ENCODE peak calls at places on chromosomes 7 and 10, in six cellular contexts. One of them, this sample, is unnamed.

GRCh38 chr7:122736183-122736582 is 33.5 kb upstream of the RNF148 start:
- DNase-seq in HepG2: no peak
- DNase-seq in A549: no peak
- DNase-seq in GM12878: no peak
- DNase-seq in endothelial cell of umbilical vein: no peak
- DNase-seq in K562: no peak
- DNase-seq in this sample: no peak

GRCh38 chr10:91389636-91390512 is 20.3 kb upstream of the HECTD2 start:
- DNase-seq in HepG2: peak; percentile 54
- DNase-seq in A549: peak; percentile 16
- DNase-seq in GM12878: no peak
- DNase-seq in endothelial cell of umbilical vein: peak; percentile 64
- DNase-seq in K562: peak; percentile 15
- DNase-seq in this sample: peak; percentile 67

GRCh38 chr7:83161186-83161585 is 1.5 kb downstream of the PCLO start:
- DNase-seq in HepG2: no peak
- DNase-seq in A549: no peak
- DNase-seq in GM12878: no peak
- DNase-seq in endothelial cell of umbilical vein: peak; percentile 6
- DNase-seq in K562: no peak
- DNase-seq in this sample: no peak

GRCh38 chr10:560314-560992 is 129.0 kb downstream of the DIP2C start:
- DNase-seq in HepG2: no peak
- DNase-seq in A549: no peak
- DNase-seq in GM12878: no peak
- DNase-seq in endothelial cell of umbilical vein: no peak
- DNase-seq in K562: no peak
- DNase-seq in this sample: no peak

GRCh38 chr7:134533288-134533771 is 6.0 kb downstream of the AKR1B10 start:
- DNase-seq in HepG2: no peak
- DNase-seq in A549: no peak
- DNase-seq in GM12878: no peak
- DNase-seq in endothelial cell of umbilical vein: no peak
- DNase-seq in K562: no peak
- DNase-seq in this sample: no peak

GRCh38 chr10:116961305-116962251 is 43.4 kb downstream of the SHTN1 start:
- DNase-seq in HepG2: no peak
- DNase-seq in A549: no peak
- DNase-seq in GM12878: no peak
- DNase-seq in endothelial cell of umbilical vein: no peak
- DNase-seq in K562: no peak
- DNase-seq in this sample: no peak

GRCh38 chr7:96316949-96317348 is 4.9 kb downstream of the SLC25A13 start:
- DNase-seq in HepG2: no peak
- DNase-seq in A549: no peak
- DNase-seq in GM12878: no peak
- DNase-seq in endothelial cell of umbilical vein: no peak
- DNase-seq in K562: no peak
- DNase-seq in this sample: no peak

GRCh38 chr7:127957886-127958285 is 73.4 kb downstream of the LRRC4 start:
- DNase-seq in HepG2: no peak
- DNase-seq in A549: no peak
- DNase-seq in GM12878: no peak
- DNase-seq in endothelial cell of umbilical vein: no peak
- DNase-seq in K562: no peak
- DNase-seq in this sample: no peak

GRCh38 chr10:70758757-70759514 is 26.2 kb downstream of the TBATA start:
- DNase-seq in HepG2: peak; percentile 52
- DNase-seq in A549: peak; percentile 59
- DNase-seq in GM12878: peak; percentile 17
- DNase-seq in endothelial cell of umbilical vein: peak; percentile 52
- DNase-seq in K562: peak; percentile 78
- DNase-seq in this sample: peak; percentile 81

GRCh38 chr10:10792681-10793080 is 225.0 kb upstream of the CELF2 start:
- DNase-seq in HepG2: no peak
- DNase-seq in A549: no peak
- DNase-seq in GM12878: no peak
- DNase-seq in endothelial cell of umbilical vein: peak; percentile 89
- DNase-seq in K562: no peak
- DNase-seq in this sample: no peak

GRCh38 chr10:49299816-49300139 is 808 bp downstream of the C10orf71 start:
- DNase-seq in HepG2: no peak
- DNase-seq in A549: no peak
- DNase-seq in GM12878: no peak
- DNase-seq in endothelial cell of umbilical vein: no peak
- DNase-seq in K562: peak; percentile 53
- DNase-seq in this sample: no peak

GRCh38 chr7:36021367-36021766 is 131.7 kb upstream of the EEPD1 start:
- DNase-seq in HepG2: no peak
- DNase-seq in A549: no peak
- DNase-seq in GM12878: no peak
- DNase-seq in endothelial cell of umbilical vein: peak; percentile 23
- DNase-seq in K562: no peak
- DNase-seq in this sample: peak; percentile 57

GRCh38 chr10:27319752-27320561 is 79.4 kb upstream of the ACBD5 start:
- DNase-seq in HepG2: no peak
- DNase-seq in A549: peak; percentile 16
- DNase-seq in GM12878: no peak
- DNase-seq in endothelial cell of umbilical vein: peak; percentile 53
- DNase-seq in K562: peak; percentile 10
- DNase-seq in this sample: peak; percentile 87

GRCh38 chr10:34113504-34114225 is 701.4 kb downstream of the PARD3 start:
- DNase-seq in HepG2: no peak
- DNase-seq in A549: no peak
- DNase-seq in GM12878: no peak
- DNase-seq in endothelial cell of umbilical vein: peak; percentile 53
- DNase-seq in K562: no peak
- DNase-seq in this sample: no peak

GRCh38 chr10:61869772-61870520 is 31.6 kb upstream of the ARID5B start:
- DNase-seq in HepG2: no peak
- DNase-seq in A549: no peak
- DNase-seq in GM12878: no peak
- DNase-seq in endothelial cell of umbilical vein: peak; percentile 24
- DNase-seq in K562: no peak
- DNase-seq in this sample: no peak

GRCh38 chr7:2932761-2933251 is 88.7 kb upstream of the GNA12 start:
- DNase-seq in HepG2: no peak
- DNase-seq in A549: no peak
- DNase-seq in GM12878: no peak
- DNase-seq in endothelial cell of umbilical vein: no peak
- DNase-seq in K562: no peak
- DNase-seq in this sample: no peak

GRCh38 chr10:71713135-71714040 is 6.2 kb downstream of the C10orf105 start:
- DNase-seq in HepG2: no peak
- DNase-seq in A549: no peak
- DNase-seq in GM12878: no peak
- DNase-seq in endothelial cell of umbilical vein: peak; percentile 26
- DNase-seq in K562: no peak
- DNase-seq in this sample: peak; percentile 93

GRCh38 chr7:26062240-26062603 is 89.8 kb upstream of the NFE2L3 start:
- DNase-seq in HepG2: no peak
- DNase-seq in A549: no peak
- DNase-seq in GM12878: no peak
- DNase-seq in endothelial cell of umbilical vein: no peak
- DNase-seq in K562: no peak
- DNase-seq in this sample: no peak

GRCh38 chr7:26060713-26061339 is 91.2 kb upstream of the NFE2L3 start:
- DNase-seq in HepG2: no peak
- DNase-seq in A549: no peak
- DNase-seq in GM12878: no peak
- DNase-seq in endothelial cell of umbilical vein: no peak
- DNase-seq in K562: no peak
- DNase-seq in this sample: no peak

GRCh38 chr7:26065652-26066051 is 86.3 kb upstream of the NFE2L3 start:
- DNase-seq in HepG2: no peak
- DNase-seq in A549: no peak
- DNase-seq in GM12878: no peak
- DNase-seq in endothelial cell of umbilical vein: no peak
- DNase-seq in K562: no peak
- DNase-seq in this sample: no peak

GRCh38 chr7:26066736-26067135 is 85.3 kb upstream of the NFE2L3 start:
- DNase-seq in HepG2: no peak
- DNase-seq in A549: no peak
- DNase-seq in GM12878: no peak
- DNase-seq in endothelial cell of umbilical vein: no peak
- DNase-seq in K562: no peak
- DNase-seq in this sample: no peak

DNA sequence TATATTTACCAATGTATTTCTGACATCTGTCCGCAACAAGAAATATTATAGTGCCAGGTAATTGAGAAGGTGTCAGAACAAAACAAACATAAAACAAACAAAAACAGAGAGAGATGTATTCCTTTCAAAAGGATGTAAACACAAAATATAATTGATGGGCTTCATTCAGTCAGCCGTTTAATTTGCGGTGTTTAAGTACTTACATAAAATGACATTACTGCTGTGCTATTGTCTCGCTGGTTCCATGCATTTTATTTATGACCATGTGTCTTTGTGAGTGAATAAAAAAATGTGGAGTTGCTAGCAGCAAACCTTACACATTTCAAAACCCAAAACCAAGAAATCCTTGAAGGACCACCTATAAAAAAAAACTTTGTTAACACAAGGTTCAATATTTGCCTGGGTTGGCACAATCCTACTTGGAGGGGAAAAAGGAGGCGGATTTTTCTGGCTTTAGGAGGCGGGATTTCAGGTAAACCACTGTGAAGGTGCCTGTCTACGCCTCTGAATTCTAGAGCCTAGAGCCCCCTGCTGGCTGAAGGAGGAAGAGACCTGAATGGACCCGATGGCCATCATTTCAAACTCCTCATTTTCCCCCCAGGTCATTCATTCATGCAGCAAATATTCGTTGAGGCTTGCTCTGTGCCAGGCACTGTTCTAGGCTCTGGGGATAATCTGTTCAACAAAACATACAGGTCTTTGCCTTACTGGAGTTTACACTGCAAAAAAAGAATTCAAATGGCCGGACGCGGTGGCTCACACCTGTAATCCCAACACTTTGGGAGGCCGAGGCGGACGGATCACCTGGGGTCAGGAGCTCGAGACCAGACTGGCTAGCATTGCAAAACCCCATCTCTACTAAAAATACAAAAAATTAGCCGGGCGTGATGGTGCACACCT is 90.4 kb upstream of the NFE2L3 start:
- DNase-seq in HepG2: peak; percentile 62
- DNase-seq in A549: peak; percentile 68
- DNase-seq in GM12878: peak; percentile 37
- DNase-seq in endothelial cell of umbilical vein: peak; percentile 49
- DNase-seq in K562: peak; percentile 69
- DNase-seq in this sample: peak; percentile 73
- TF ChIP-seq MYC in HepG2: no peak
- TF ChIP-seq MYC in A549: no peak
- TF ChIP-seq MYC in GM12878: no peak
- TF ChIP-seq MYC in endothelial cell of umbilical vein: no peak
- TF ChIP-seq MYC in K562: no peak
- TF ChIP-seq MYC in this sample: no peak

GRCh38 chr10:5532618-5533097 is 7.9 kb downstream of the CALML3 start:
- DNase-seq in HepG2: no peak
- DNase-seq in A549: no peak
- DNase-seq in GM12878: no peak
- DNase-seq in endothelial cell of umbilical vein: no peak
- DNase-seq in K562: no peak
- DNase-seq in this sample: no peak
- TF ChIP-seq MYC in HepG2: no peak
- TF ChIP-seq MYC in A549: no peak
- TF ChIP-seq MYC in GM12878: no peak
- TF ChIP-seq MYC in endothelial cell of umbilical vein: no peak
- TF ChIP-seq MYC in K562: no peak
- TF ChIP-seq MYC in this sample: no peak

DNA sequence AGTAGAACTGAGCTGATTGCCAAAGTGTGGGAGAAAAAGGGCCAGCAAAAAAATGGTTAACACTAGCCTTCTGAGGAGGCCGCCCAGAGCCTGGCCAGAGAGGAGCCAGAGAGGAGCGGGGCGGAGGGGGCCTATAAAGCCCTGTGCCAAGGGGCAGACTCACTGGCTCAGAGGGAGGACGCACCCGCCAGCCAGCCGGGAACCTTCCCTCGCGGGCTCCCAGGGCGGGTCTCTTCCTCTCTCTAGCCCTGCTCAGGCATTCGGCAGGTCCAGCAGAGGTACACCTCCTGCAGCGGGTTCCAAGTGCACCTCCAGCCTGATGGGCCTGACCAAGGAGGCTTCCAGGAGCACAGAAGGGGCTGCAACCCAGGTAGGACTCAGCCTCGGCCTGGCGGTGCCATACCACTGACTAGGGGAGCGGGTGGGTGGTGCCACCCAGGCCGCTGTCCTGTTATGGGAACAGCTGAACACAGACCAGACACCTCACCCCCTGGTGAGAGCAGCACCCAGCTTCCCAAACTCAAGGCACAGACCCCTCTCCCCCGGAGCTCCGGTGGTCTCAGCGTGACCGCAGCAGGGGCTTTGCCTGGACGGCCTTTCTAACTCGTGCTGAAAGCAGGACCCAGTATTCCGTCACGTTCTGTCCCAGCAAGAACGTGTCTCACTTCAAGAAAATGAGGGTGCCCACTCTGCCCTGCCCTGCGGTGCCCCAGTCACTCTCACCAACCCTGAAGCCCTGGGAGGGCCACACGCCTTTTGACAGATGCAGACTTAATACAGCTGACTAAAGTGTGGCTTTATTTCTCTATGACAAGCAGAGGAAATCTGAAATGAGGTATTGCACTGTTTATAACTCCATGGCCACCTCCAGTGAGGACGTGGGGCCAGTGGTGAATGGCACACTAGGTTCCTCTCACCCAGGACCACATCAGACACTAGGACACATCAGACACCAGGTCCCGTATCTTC is at the start of gene GPER1:
- DNase-seq in HepG2: peak; percentile 74
- DNase-seq in A549: no peak
- DNase-seq in GM12878: no peak
- DNase-seq in endothelial cell of umbilical vein: no peak
- DNase-seq in K562: no peak
- DNase-seq in this sample: no peak
- TF ChIP-seq MYC in HepG2: peak; percentile 29
- TF ChIP-seq MYC in A549: no peak
- TF ChIP-seq MYC in GM12878: no peak
- TF ChIP-seq MYC in endothelial cell of umbilical vein: no peak
- TF ChIP-seq MYC in K562: no peak
- TF ChIP-seq MYC in this sample: no peak

DNA sequence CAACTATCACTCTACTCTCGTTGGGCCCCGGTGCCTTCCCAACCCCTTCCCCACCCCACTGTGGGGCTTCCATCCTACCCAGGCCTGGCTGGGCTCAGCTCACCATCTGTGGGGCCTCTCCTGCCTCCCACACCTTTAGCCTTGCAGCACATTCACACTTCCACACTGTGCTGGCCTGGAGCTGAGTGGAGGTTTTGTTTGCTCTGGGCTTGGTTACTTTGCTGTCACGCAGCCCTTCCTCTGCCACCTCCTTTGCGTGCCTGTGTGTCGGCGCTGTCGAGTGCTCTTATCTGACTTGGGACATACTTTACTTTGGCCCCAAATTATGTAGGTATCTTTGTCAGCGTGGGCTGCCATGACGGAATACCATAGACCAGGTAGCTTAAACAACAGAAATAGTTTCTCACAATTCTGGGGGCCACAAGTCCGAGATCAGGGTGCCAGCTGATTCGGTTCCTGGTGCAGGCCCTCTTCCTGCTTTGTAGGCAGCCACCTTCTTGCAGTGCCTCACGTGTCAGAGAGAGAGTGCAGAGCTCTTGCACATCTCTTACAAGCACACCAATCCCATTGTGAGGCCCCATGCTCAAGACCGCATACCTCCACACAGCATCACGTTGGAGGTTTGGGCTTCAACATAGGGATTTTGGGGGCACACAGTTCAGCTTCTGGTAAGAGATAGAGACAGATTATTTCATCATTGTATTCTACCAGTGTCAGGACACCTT is 89.0 kb downstream of the CUL1 start:
- DNase-seq in HepG2: no peak
- DNase-seq in A549: no peak
- DNase-seq in GM12878: no peak
- DNase-seq in endothelial cell of umbilical vein: no peak
- DNase-seq in K562: no peak
- DNase-seq in this sample: no peak
- TF ChIP-seq MYC in HepG2: no peak
- TF ChIP-seq MYC in A549: no peak
- TF ChIP-seq MYC in GM12878: no peak
- TF ChIP-seq MYC in endothelial cell of umbilical vein: no peak
- TF ChIP-seq MYC in K562: no peak
- TF ChIP-seq MYC in this sample: no peak

This sample was measured in NB4.